ENCODE peak calls at places on chromosomes 13 and 19, in nine cellular contexts. One of them, this sample, is unnamed.
A peak's percentile ranks its signal among the peaks of the same experiment; 100 is the strongest.

GRCh38 chr19:11382898-11383705 is 1.0 kb downstream of the EPOR start:
- DNase-seq in DND-41: no peak
- DNase-seq in osteocyte: peak; percentile 84
- DNase-seq in A549: peak; percentile 79
- DNase-seq in endothelial cell of umbilical vein: peak; percentile 28
- DNase-seq in gastrocnemius medialis: no peak
- DNase-seq in bronchial epithelial cell: no peak
- DNase-seq in left ventricle myocardium inferior: peak; percentile 60
- DNase-seq in neural crest cell: peak; percentile 44
- DNase-seq in this sample: peak; percentile 71

GRCh38 chr19:32675720-32676185 is at the start of gene RGS9BP:
- DNase-seq in bronchial epithelial cell: peak; percentile 10
- DNase-seq in endothelial cell of umbilical vein: peak; percentile 62
- DNase-seq in DND-41: peak; percentile 81
- DNase-seq in A549: peak; percentile 88
- DNase-seq in gastrocnemius medialis: peak; percentile 90
- DNase-seq in left ventricle myocardium inferior: peak; percentile 89
- DNase-seq in osteocyte: peak; percentile 89
- DNase-seq in neural crest cell: peak; percentile 34
- DNase-seq in this sample: peak; percentile 59

GRCh38 chr13:48000559-48001126 is 430 bp downstream of the SUCLA2 start:
- DNase-seq in bronchial epithelial cell: peak; percentile 32
- DNase-seq in A549: peak; percentile 7
- DNase-seq in gastrocnemius medialis: peak; percentile 30
- DNase-seq in osteocyte: peak; percentile 85
- DNase-seq in endothelial cell of umbilical vein: peak; percentile 40
- DNase-seq in DND-41: no peak
- DNase-seq in left ventricle myocardium inferior: no peak
- DNase-seq in neural crest cell: no peak
- DNase-seq in this sample: peak; percentile 17

GRCh38 chr19:8569066-8569761 is 8.0 kb downstream of the MYO1F start:
- DNase-seq in osteocyte: no peak
- DNase-seq in bronchial epithelial cell: peak; percentile 45
- DNase-seq in neural crest cell: no peak
- DNase-seq in left ventricle myocardium inferior: peak; percentile 38
- DNase-seq in endothelial cell of umbilical vein: no peak
- DNase-seq in A549: peak; percentile 64
- DNase-seq in DND-41: peak; percentile 85
- DNase-seq in gastrocnemius medialis: peak; percentile 41
- DNase-seq in this sample: peak; percentile 88

GRCh38 chr13:59666504-59666903 is 497.2 kb downstream of the DIAPH3 start:
- DNase-seq in neural crest cell: no peak
- DNase-seq in left ventricle myocardium inferior: no peak
- DNase-seq in endothelial cell of umbilical vein: peak; percentile 93
- DNase-seq in gastrocnemius medialis: no peak
- DNase-seq in osteocyte: no peak
- DNase-seq in A549: no peak
- DNase-seq in bronchial epithelial cell: no peak
- DNase-seq in DND-41: no peak
- DNase-seq in this sample: no peak

GRCh38 chr13:109818891-109819290 is 32.5 kb upstream of the IRS2 start:
- DNase-seq in left ventricle myocardium inferior: no peak
- DNase-seq in osteocyte: no peak
- DNase-seq in endothelial cell of umbilical vein: no peak
- DNase-seq in DND-41: no peak
- DNase-seq in neural crest cell: no peak
- DNase-seq in bronchial epithelial cell: no peak
- DNase-seq in gastrocnemius medialis: no peak
- DNase-seq in A549: no peak
- DNase-seq in this sample: no peak

GRCh38 chr13:112686987-112687386 is 2.9 kb upstream of the ATP11A start:
- DNase-seq in bronchial epithelial cell: no peak
- DNase-seq in gastrocnemius medialis: no peak
- DNase-seq in DND-41: peak; percentile 2
- DNase-seq in endothelial cell of umbilical vein: no peak
- DNase-seq in A549: no peak
- DNase-seq in neural crest cell: no peak
- DNase-seq in left ventricle myocardium inferior: no peak
- DNase-seq in osteocyte: no peak
- DNase-seq in this sample: no peak

GRCh38 chr19:50922316-50922853 is 11.2 kb upstream of the KLK4 start:
- DNase-seq in neural crest cell: peak; percentile 80
- DNase-seq in left ventricle myocardium inferior: peak; percentile 34
- DNase-seq in bronchial epithelial cell: peak; percentile 68
- DNase-seq in endothelial cell of umbilical vein: peak; percentile 65
- DNase-seq in gastrocnemius medialis: no peak
- DNase-seq in DND-41: peak; percentile 73
- DNase-seq in osteocyte: no peak
- DNase-seq in A549: peak; percentile 89
- DNase-seq in this sample: peak; percentile 84

GRCh38 chr19:40744554-40745401 is 5.5 kb downstream of the ACTMAP start:
- DNase-seq in left ventricle myocardium inferior: no peak
- DNase-seq in A549: no peak
- DNase-seq in endothelial cell of umbilical vein: no peak
- DNase-seq in bronchial epithelial cell: no peak
- DNase-seq in DND-41: no peak
- DNase-seq in gastrocnemius medialis: no peak
- DNase-seq in neural crest cell: no peak
- DNase-seq in osteocyte: no peak
- DNase-seq in this sample: peak; percentile 73

GRCh38 chr13:113880651-113881611 is 17.1 kb upstream of the GAS6 start:
- DNase-seq in endothelial cell of umbilical vein: peak; percentile 67
- DNase-seq in DND-41: no peak
- DNase-seq in gastrocnemius medialis: no peak
- DNase-seq in neural crest cell: no peak
- DNase-seq in bronchial epithelial cell: peak; percentile 14
- DNase-seq in A549: no peak
- DNase-seq in osteocyte: peak; percentile 73
- DNase-seq in left ventricle myocardium inferior: no peak
- DNase-seq in this sample: peak; percentile 28

GRCh38 chr13:60091573-60091972 is 72.2 kb downstream of the DIAPH3 start:
- DNase-seq in gastrocnemius medialis: no peak
- DNase-seq in neural crest cell: no peak
- DNase-seq in DND-41: no peak
- DNase-seq in left ventricle myocardium inferior: no peak
- DNase-seq in osteocyte: no peak
- DNase-seq in A549: no peak
- DNase-seq in bronchial epithelial cell: no peak
- DNase-seq in endothelial cell of umbilical vein: no peak
- DNase-seq in this sample: no peak

GRCh38 chr19:51490676-51491075 is 10.9 kb downstream of the SIGLEC12 start:
- DNase-seq in A549: no peak
- DNase-seq in osteocyte: peak; percentile 67
- DNase-seq in DND-41: no peak
- DNase-seq in bronchial epithelial cell: no peak
- DNase-seq in gastrocnemius medialis: no peak
- DNase-seq in neural crest cell: no peak
- DNase-seq in left ventricle myocardium inferior: no peak
- DNase-seq in endothelial cell of umbilical vein: no peak
- DNase-seq in this sample: no peak

GRCh38 chr13:110334256-110334655 is 27.2 kb downstream of the COL4A2 start:
- DNase-seq in DND-41: no peak
- DNase-seq in neural crest cell: no peak
- DNase-seq in endothelial cell of umbilical vein: no peak
- DNase-seq in bronchial epithelial cell: peak; percentile 41
- DNase-seq in A549: no peak
- DNase-seq in left ventricle myocardium inferior: no peak
- DNase-seq in gastrocnemius medialis: no peak
- DNase-seq in osteocyte: no peak
- DNase-seq in this sample: no peak

GRCh38 chr19:37227996-37228395 is 10.0 kb downstream of the ZNF383 start:
- DNase-seq in bronchial epithelial cell: no peak
- DNase-seq in A549: peak; percentile 57
- DNase-seq in neural crest cell: no peak
- DNase-seq in DND-41: peak; percentile 52
- DNase-seq in left ventricle myocardium inferior: no peak
- DNase-seq in endothelial cell of umbilical vein: no peak
- DNase-seq in osteocyte: no peak
- DNase-seq in gastrocnemius medialis: no peak
- DNase-seq in this sample: peak; percentile 57

DNA sequence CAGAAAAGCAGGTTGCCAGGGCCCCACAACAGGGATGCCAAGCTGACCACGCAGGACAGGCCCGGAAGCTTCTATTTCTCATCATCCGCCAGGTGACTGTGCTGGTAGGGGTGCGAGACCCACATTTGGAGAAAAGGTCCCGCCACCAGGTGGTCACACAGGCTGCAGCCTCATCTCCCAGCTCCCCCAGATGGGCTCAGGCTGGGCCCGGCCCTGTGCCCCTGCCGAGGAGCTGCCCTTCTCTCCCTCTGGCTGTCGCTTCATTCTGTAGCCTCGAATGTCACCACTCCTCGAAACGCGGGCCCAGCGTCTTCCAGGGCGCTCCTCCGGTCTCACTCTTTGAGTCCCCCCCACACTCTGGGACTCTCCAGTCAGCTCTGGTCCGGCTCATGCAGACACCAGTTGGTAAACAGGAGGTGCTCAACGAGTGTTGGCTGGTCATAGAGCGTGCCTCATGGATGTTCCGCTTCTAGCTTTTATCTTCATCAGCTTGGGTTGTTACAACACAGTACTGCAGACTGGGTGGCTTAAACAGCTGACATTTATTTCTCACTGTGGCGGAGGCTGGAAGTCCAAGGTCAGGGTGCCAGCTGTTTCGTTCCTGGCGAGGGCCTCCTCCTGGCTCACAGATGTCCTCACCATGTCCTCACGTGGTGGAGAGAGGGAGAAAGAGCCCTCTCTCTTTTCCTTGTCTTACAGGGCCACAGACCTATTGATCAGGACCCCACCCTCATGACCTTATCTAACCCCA is 87.1 kb downstream of the TEX29 start:
- DNase-seq in neural crest cell: no peak
- DNase-seq in gastrocnemius medialis: no peak
- DNase-seq in DND-41: no peak
- DNase-seq in osteocyte: no peak
- DNase-seq in endothelial cell of umbilical vein: no peak
- DNase-seq in A549: no peak
- DNase-seq in left ventricle myocardium inferior: no peak
- DNase-seq in bronchial epithelial cell: no peak
- DNase-seq in this sample: no peak
- TF ChIP-seq CTCF in neural crest cell: no peak
- TF ChIP-seq CTCF in gastrocnemius medialis: no peak
- TF ChIP-seq CTCF in DND-41: no peak
- TF ChIP-seq CTCF in osteocyte: no peak
- TF ChIP-seq CTCF in endothelial cell of umbilical vein: no peak
- TF ChIP-seq CTCF in A549: no peak
- TF ChIP-seq CTCF in left ventricle myocardium inferior: no peak
- TF ChIP-seq CTCF in bronchial epithelial cell: no peak
- TF ChIP-seq CTCF in this sample: no peak

GRCh38 chr19:47414469-47414868 is 4.9 kb downstream of the MEIS3 start:
- DNase-seq in DND-41: no peak
- DNase-seq in gastrocnemius medialis: no peak
- DNase-seq in neural crest cell: no peak
- DNase-seq in osteocyte: no peak
- DNase-seq in bronchial epithelial cell: no peak
- DNase-seq in A549: peak; percentile 82
- DNase-seq in endothelial cell of umbilical vein: no peak
- DNase-seq in left ventricle myocardium inferior: no peak
- DNase-seq in this sample: no peak
- TF ChIP-seq CTCF in DND-41: no peak
- TF ChIP-seq CTCF in gastrocnemius medialis: no peak
- TF ChIP-seq CTCF in neural crest cell: no peak
- TF ChIP-seq CTCF in osteocyte: no peak
- TF ChIP-seq CTCF in bronchial epithelial cell: peak; percentile 47
- TF ChIP-seq CTCF in A549: peak; percentile 52
- TF ChIP-seq CTCF in endothelial cell of umbilical vein: peak; percentile 47
- TF ChIP-seq CTCF in left ventricle myocardium inferior: no peak
- TF ChIP-seq CTCF in this sample: no peak

DNA sequence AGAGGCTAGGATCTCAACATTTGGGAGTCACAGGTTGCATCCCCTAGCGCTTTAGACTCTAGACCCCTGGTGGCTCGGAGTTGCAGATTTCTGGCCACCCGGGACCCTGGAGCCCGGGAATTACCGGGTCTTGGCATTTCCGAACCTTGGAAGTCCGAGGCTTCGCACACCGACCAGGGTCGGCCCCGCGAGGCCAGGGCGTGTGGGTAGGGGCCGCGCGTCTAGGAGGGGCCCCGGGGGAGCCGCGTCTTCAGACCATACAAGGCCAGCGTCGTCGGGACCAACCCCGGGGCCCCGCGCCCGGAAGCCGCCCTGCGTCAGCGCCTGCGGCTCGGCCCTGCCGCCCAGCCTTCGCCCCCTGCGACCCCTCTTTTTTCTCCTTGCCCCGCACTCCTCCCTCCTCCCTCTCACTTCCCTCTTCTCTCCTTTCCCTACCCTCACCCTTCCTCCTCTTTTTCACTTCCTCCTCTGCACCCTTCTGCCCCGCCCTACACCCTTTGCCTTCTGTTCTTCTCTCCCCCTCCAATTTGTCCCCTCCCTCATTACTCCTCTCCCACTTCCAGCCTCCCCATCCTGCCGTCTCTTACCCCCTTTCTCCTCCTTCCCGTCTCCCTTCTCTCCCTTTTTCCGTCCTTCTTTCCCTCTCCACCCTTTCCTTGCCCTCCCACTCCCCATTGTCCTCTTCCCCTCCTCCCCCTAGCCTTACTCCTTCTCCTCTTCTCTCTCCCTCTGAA is 2.4 kb upstream of the PLEKHG2 start:
- DNase-seq in A549: peak; percentile 75
- DNase-seq in DND-41: peak; percentile 61
- DNase-seq in left ventricle myocardium inferior: peak; percentile 87
- DNase-seq in bronchial epithelial cell: peak; percentile 56
- DNase-seq in neural crest cell: no peak
- DNase-seq in gastrocnemius medialis: peak; percentile 82
- DNase-seq in osteocyte: peak; percentile 91
- DNase-seq in endothelial cell of umbilical vein: peak; percentile 68
- DNase-seq in this sample: peak; percentile 82
- TF ChIP-seq CTCF in A549: no peak
- TF ChIP-seq CTCF in DND-41: no peak
- TF ChIP-seq CTCF in left ventricle myocardium inferior: no peak
- TF ChIP-seq CTCF in bronchial epithelial cell: no peak
- TF ChIP-seq CTCF in neural crest cell: peak; percentile 39
- TF ChIP-seq CTCF in gastrocnemius medialis: no peak
- TF ChIP-seq CTCF in osteocyte: no peak
- TF ChIP-seq CTCF in endothelial cell of umbilical vein: peak; percentile 11
- TF ChIP-seq CTCF in this sample: no peak

DNA sequence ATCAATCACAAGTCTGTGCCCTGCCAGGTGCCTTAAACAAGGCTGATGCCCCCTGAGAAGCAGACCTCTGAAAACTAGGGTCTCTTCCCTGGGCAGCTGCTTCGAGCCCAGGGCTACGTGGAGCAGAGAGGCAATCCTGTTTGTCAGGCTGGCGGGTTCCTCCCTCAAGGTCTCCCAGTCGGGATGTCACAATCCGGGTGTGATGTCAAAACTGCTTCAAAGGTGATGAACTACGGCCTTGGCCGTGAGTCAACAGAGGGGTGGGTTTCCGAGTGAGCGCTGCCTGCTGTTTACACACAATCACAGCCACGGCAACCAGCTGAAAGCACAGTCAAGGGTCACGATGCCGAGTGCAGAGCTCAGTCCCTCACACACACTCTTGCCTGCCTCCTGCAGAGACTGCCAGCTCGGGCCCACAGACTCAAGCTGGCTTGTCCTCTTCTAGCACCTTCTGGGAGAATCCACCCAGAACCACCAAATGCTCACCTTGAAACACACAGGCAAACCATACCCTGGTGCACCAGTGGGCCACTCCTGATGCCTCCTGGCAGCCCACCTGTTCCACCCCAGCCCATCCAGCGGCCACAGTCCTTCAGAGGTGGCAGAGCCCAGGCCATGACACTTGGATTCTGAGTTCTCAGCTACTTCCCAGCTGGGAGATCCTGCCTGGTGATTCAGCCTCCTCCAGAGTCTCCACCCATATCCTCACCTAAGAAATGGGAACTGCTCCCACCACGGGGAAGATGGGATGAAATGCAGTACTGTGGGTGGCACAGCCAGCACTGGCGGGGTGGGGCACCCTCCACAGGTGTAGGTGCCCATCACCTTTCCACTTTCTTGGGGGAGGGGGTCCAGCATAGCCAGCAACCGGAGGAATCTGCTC is 6.8 kb downstream of the ELL start:
- DNase-seq in gastrocnemius medialis: peak; percentile 66
- DNase-seq in osteocyte: no peak
- DNase-seq in left ventricle myocardium inferior: peak; percentile 51
- DNase-seq in A549: peak; percentile 64
- DNase-seq in neural crest cell: no peak
- DNase-seq in DND-41: no peak
- DNase-seq in bronchial epithelial cell: peak; percentile 53
- DNase-seq in endothelial cell of umbilical vein: peak; percentile 90
- DNase-seq in this sample: no peak
- TF ChIP-seq CTCF in gastrocnemius medialis: no peak
- TF ChIP-seq CTCF in osteocyte: no peak
- TF ChIP-seq CTCF in left ventricle myocardium inferior: no peak
- TF ChIP-seq CTCF in A549: no peak
- TF ChIP-seq CTCF in neural crest cell: no peak
- TF ChIP-seq CTCF in DND-41: no peak
- TF ChIP-seq CTCF in bronchial epithelial cell: no peak
- TF ChIP-seq CTCF in endothelial cell of umbilical vein: no peak
- TF ChIP-seq CTCF in this sample: no peak